ENCODE peak calls at places on chromosomes 7 and 10, in four cellular contexts. Y is upper lobe of left lung, Z is A549, C is ovary. X is an unnamed sample.

GRCh38 chr7:26198133-26198780 is 2.3 kb downstream of the HNRNPA2B1 start:
- DNase-seq in Y (no peak), Z (no peak), C (no peak), X (no peak)

GRCh38 chr10:33134011-33134751 is 176.2 kb upstream of the ITGB1 start:
- DNase-seq in Y (peak), Z (peak), C (no peak), X (no peak)

GRCh38 chr10:122701652-122702051 is 2.0 kb upstream of the C10orf120 start:
- DNase-seq in Y (no peak), Z (no peak), C (no peak), X (no peak)

GRCh38 chr10:77628906-77629730 is 8.5 kb downstream of the KCNMA1 start:
- DNase-seq in Y (no peak), Z (no peak), C (no peak), X (no peak)

GRCh38 chr7:143405158-143405557 is 3.5 kb downstream of the EPHA1 start:
- DNase-seq in Y (no peak), Z (no peak), C (peak), X (no peak)

GRCh38 chr7:26376208-26376917 is 84.7 kb downstream of the SNX10 start:
- DNase-seq in Y (peak), Z (peak), C (peak), X (no peak)

GRCh38 chr10:132670546-132670945 is 115.4 kb downstream of the NKX6-2 start:
- DNase-seq in Y (peak), Z (no peak), C (no peak), X (no peak)

GRCh38 chr10:101780187-101780817 is 2.9 kb downstream of the NPM3 start:
- DNase-seq in Y (no peak), Z (no peak), C (no peak), X (no peak)

GRCh38 chr7:133429371-133429770 is 176.5 kb downstream of the EXOC4 start:
- DNase-seq in Y (no peak), Z (no peak), C (no peak), X (no peak)

GRCh38 chr10:50541317-50541716 is 82.4 kb downstream of the SGMS1 start:
- DNase-seq in Y (no peak), Z (no peak), C (no peak), X (no peak)

GRCh38 chr10:82266438-82266837 is 391.4 kb downstream of the NRG3 start:
- DNase-seq in Y (no peak), Z (no peak), C (no peak), X (no peak)

GRCh38 chr7:55590517-55591281 is 18.4 kb upstream of the VOPP1 start:
- DNase-seq in Y (no peak), Z (peak), C (no peak), X (no peak)

GRCh38 chr10:79221110-79222051 is 125.9 kb upstream of the PPIF start:
- DNase-seq in Y (no peak), Z (no peak), C (peak), X (peak)

GRCh38 chr7:142012825-142013506 is 17.3 kb downstream of the MGAM start:
- DNase-seq in Y (no peak), Z (no peak), C (no peak), X (no peak)

GRCh38 chr10:61164458-61165160 is 220.6 kb upstream of the RHOBTB1 start:
- DNase-seq in Y (peak), Z (no peak), C (no peak), X (peak)

GRCh38 chr7:92058040-92058439 is 76.2 kb downstream of the CYP51A1 start:
- DNase-seq in Y (no peak), Z (no peak), C (no peak), X (no peak)

GRCh38 chr7:87874066-87874465 is 2.1 kb downstream of the SLC25A40 start:
- DNase-seq in Y (peak), Z (no peak), C (no peak), X (no peak)

DNA sequence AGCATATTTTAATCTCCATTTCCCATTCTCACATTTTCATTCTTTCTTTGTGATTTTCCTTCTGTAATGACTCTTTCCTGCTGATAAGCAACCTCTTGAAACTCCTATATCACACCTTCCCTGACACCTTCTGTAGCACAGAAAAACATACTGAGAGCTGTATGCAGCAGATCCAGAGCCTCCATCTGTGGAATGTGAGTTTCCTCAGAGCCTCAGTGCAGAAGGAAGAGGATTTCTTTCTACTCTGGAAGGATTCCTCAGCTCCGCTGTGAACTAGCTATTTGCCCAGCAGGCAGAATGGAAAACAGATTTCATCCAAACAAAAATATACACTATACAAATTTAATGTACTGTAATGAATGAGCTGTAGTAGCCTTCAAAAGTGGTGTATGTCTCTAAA is 841.3 kb upstream of the ZWINT start:
- DNase-seq in Y (no peak), Z (no peak), C (no peak), X (no peak)
- H3K27ac ChIP-seq in Y (no peak), Z (no peak), C (no peak), X (no peak)

GRCh38 chr10:43998021-43998809 is 349.5 kb upstream of the ZNF32 start:
- DNase-seq in Y (no peak), Z (no peak), C (no peak), X (no peak)

GRCh38 chr10:43994539-43994938 is 345.9 kb upstream of the ZNF32 start:
- DNase-seq in Y (no peak), Z (no peak), C (no peak), X (no peak)

DNA sequence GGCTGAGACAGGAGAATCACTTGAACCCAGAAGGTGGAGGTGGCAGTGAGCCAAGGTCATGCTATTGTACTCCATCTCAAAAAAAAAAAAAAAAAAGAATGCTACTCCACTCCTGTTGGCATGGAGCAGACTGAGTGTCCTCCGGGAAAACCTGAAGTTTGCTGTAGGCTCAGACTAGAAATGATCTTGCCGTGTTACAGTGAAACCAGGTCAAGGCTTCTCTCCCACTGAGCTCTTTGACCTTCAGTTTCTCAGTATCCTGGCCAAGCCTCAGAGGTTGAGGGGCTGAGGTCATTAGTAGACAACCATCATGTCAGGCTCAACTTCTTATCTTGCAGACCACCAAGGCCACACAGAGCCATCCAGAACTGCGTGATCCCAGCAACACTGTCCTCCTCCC is 348.6 kb upstream of the ZNF32 start:
- DNase-seq in Y (no peak), Z (no peak), C (no peak), X (no peak)
- TF ChIP-seq EP300 in Y (no peak), Z (no peak), C (no peak), X (no peak)

GRCh38 chr10:28920091-28920490 is 242.8 kb downstream of the BAMBI start:
- DNase-seq in Y (no peak), Z (no peak), C (no peak), X (no peak)
- H3K27ac ChIP-seq in Y (no peak), Z (no peak), C (no peak), X (no peak)

GRCh38 chr7:48038815-48039496 is 3.6 kb downstream of the C7orf57 start:
- DNase-seq in Y (no peak), Z (no peak), C (no peak), X (no peak)
- TF ChIP-seq EP300 in Y (no peak), Z (no peak), C (no peak), X (no peak)

GRCh38 chr10:127921751-127922140 is 14.8 kb downstream of the PTPRE start:
- DNase-seq in Y (no peak), Z (no peak), C (no peak), X (no peak)
- H3K27ac ChIP-seq in Y (peak), Z (no peak), C (no peak), X (peak)